ENCODE peak calls at places on chromosomes 2 and 18, in five cellular contexts. U is transverse colon, W is HTR-8/SVneo, B is A549, Q is HEK293T. Z is an unnamed sample.

GRCh38 chr2:191049728-191050639 is 36.0 kb upstream of the STAT1 start:
- DNase-seq in Q (no peak), B (no peak), U (no peak), W (peak; percentile 31), Z (no peak)

GRCh38 chr2:122927217-122927616 is 1097.9 kb upstream of the CNTNAP5 start:
- DNase-seq in B (no peak), Q (no peak), U (no peak), W (no peak), Z (no peak)

GRCh38 chr2:1974391-1974790 is 230.1 kb upstream of the PXDN start:
- DNase-seq in W (no peak), U (no peak), B (no peak), Q (peak; percentile 38), Z (peak; percentile 42)

GRCh38 chr18:41459657-41460056 is 495.4 kb upstream of the PIK3C3 start:
- DNase-seq in W (no peak), Q (no peak), U (no peak), B (no peak), Z (no peak)

GRCh38 chr2:10378189-10378588 is 69.9 kb downstream of the ODC1 start:
- DNase-seq in B (no peak), W (no peak), Q (no peak), U (peak; percentile 51), Z (no peak)

GRCh38 chr18:69233465-69234054 is 167.1 kb upstream of the DOK6 start:
- DNase-seq in B (no peak), Q (no peak), W (no peak), U (no peak), Z (no peak)

GRCh38 chr2:128236491-128237035 is 82.1 kb downstream of the HS6ST1 start:
- DNase-seq in W (no peak), B (no peak), Q (no peak), U (no peak), Z (no peak)

GRCh38 chr2:26941486-26941885 is 29.0 kb upstream of the MAPRE3 start:
- DNase-seq in Q (no peak), B (no peak), W (no peak), U (no peak), Z (no peak)

GRCh38 chr18:12463191-12463590 is 55.5 kb downstream of the PRELID3A start:
- DNase-seq in B (no peak), W (no peak), U (no peak), Q (no peak), Z (no peak)

GRCh38 chr18:55302337-55302833 is 285.6 kb downstream of the TCF4 start:
- DNase-seq in W (no peak), Q (no peak), B (no peak), U (no peak), Z (no peak)

GRCh38 chr2:100198461-100199230 is 56.3 kb upstream of the AFF3 start:
- DNase-seq in U (no peak), W (no peak), Q (no peak), B (no peak), Z (no peak)

GRCh38 chr2:190213441-190214335 is 105.9 kb downstream of the HIBCH start:
- DNase-seq in U (no peak), Q (no peak), B (no peak), W (no peak), Z (no peak)

GRCh38 chr2:203535784-203536590 is 886 bp upstream of the RAPH1 start:
- DNase-seq in W (no peak), U (no peak), Q (no peak), B (no peak), Z (no peak)

GRCh38 chr2:226524381-226524843 is 275.2 kb downstream of the IRS1 start:
- DNase-seq in U (no peak), W (no peak), Q (no peak), B (no peak), Z (no peak)

GRCh38 chr2:233988581-233988980 is 61.9 kb upstream of the SPP2 start:
- DNase-seq in U (no peak), B (no peak), W (no peak), Q (no peak), Z (no peak)

GRCh38 chr2:72934683-72935610 is 17.6 kb downstream of the EMX1 start:
- DNase-seq in W (no peak), B (peak; percentile 60), U (peak; percentile 43), Q (peak; percentile 53), Z (no peak)

GRCh38 chr2:10123281-10123680 is 742 bp downstream of the RRM2 start:
- DNase-seq in U (no peak), W (no peak), Q (no peak), B (no peak), Z (no peak)

GRCh38 chr2:57453929-57454328 is 592.7 kb upstream of the VRK2 start:
- DNase-seq in U (no peak), B (no peak), Q (no peak), W (no peak), Z (no peak)

GRCh38 chr2:23449413-23449812 is 64.4 kb downstream of the KLHL29 start:
- DNase-seq in U (no peak), W (no peak), B (no peak), Q (no peak), Z (no peak)

GRCh38 chr2:124836415-124836814 is 811.3 kb downstream of the CNTNAP5 start:
- DNase-seq in W (no peak), B (no peak), Q (no peak), U (no peak), Z (no peak)

GRCh38 chr2:158266106-158266505 is 164.4 kb downstream of the UPP2 start:
- DNase-seq in B (no peak), U (no peak), Q (no peak), W (no peak), Z (no peak)

GRCh38 chr18:46360841-46361240 is 256.7 kb downstream of the HAUS1 start:
- DNase-seq in W (no peak), U (no peak), B (no peak), Q (no peak), Z (no peak)

GRCh38 chr18:55351980-55352714 is 235.8 kb downstream of the TCF4 start:
- DNase-seq in W (no peak), B (no peak), U (no peak), Q (no peak), Z (no peak)

GRCh38 chr2:58138631-58139030 is 92.0 kb downstream of the VRK2 start:
- DNase-seq in U (no peak), Q (no peak), W (no peak), B (no peak), Z (no peak)

GRCh38 chr2:241211276-241211675 is 22.8 kb downstream of the ANO7 start:
- DNase-seq in U (no peak), B (no peak), Q (no peak), W (no peak), Z (no peak)

Z was measured in Panc1.